ENCODE peak calls at places on chromosomes 1 and 21, in five cellular contexts. I is COLO829, M is midbrain, B is cardiac muscle cell, C is fibroblast of lung. S is an unnamed sample.

GRCh38 chr1:66546045-66546810 is 12.3 kb downstream of the SGIP1 start:
- DNase-seq in I (no peak), M (no peak), B (no peak), C (no peak), S (no peak)

GRCh38 chr1:170670751-170671628 is 7.1 kb downstream of the PRRX1 start:
- DNase-seq in I (no peak), M (peak), B (peak), C (no peak), S (peak)

GRCh38 chr1:112713466-112714312 is 1.4 kb downstream of the PPM1J start:
- DNase-seq in I (no peak), M (no peak), B (no peak), C (no peak), S (no peak)

GRCh38 chr21:39184050-39184980 is 1.1 kb upstream of the PSMG1 start:
- DNase-seq in I (no peak), M (peak), B (no peak), C (no peak), S (no peak)

GRCh38 chr1:236161230-236161629 is 18.9 kb downstream of the GPR137B start:
- DNase-seq in I (no peak), M (no peak), B (no peak), C (no peak), S (no peak)

GRCh38 chr21:41167348-41168342 is at the start of gene BACE2:
- DNase-seq in I (no peak), M (peak), B (peak), C (peak), S (peak)

GRCh38 chr1:50352428-50352827 is 70.8 kb downstream of the DMRTA2 start:
- DNase-seq in I (peak), M (no peak), B (peak), C (peak), S (no peak)

GRCh38 chr21:25999935-26000582 is 170.5 kb downstream of the APP start:
- DNase-seq in I (no peak), M (no peak), B (no peak), C (no peak), S (no peak)

GRCh38 chr1:214009613-214010550 is 22.1 kb downstream of the PROX1 start:
- DNase-seq in I (no peak), M (peak), B (no peak), C (no peak), S (no peak)

GRCh38 chr21:36706951-36707762 is 8.2 kb downstream of the SIM2 start:
- DNase-seq in I (no peak), M (no peak), B (peak), C (no peak), S (no peak)

GRCh38 chr1:184492543-184492942 is 105.7 kb downstream of the C1orf21 start:
- DNase-seq in I (no peak), M (no peak), B (no peak), C (no peak), S (no peak)

GRCh38 chr1:231964955-231965354 is 338.4 kb downstream of the DISC1 start:
- DNase-seq in I (no peak), M (no peak), B (no peak), C (no peak), S (no peak)

GRCh38 chr1:94903318-94904009 is 23.4 kb downstream of the CNN3 start:
- DNase-seq in I (no peak), M (no peak), B (no peak), C (peak), S (no peak)

GRCh38 chr21:36698160-36699025 is 522 bp upstream of the SIM2 start:
- DNase-seq in I (no peak), M (no peak), B (no peak), C (no peak), S (no peak)

GRCh38 chr1:67747667-67748066 is 62.7 kb downstream of the GADD45A start:
- DNase-seq in I (no peak), M (no peak), B (peak), C (peak), S (no peak)

GRCh38 chr1:94383966-94384408 is 34.2 kb upstream of the ABCD3 start:
- DNase-seq in I (no peak), M (no peak), B (peak), C (peak), S (no peak)

GRCh38 chr21:14542638-14543037 is 3.5 kb downstream of the SAMSN1 start:
- DNase-seq in I (no peak), M (no peak), B (no peak), C (no peak), S (no peak)

GRCh38 chr1:153697873-153698647 is 19.6 kb downstream of the NPR1 start:
- DNase-seq in I (no peak), M (no peak), B (peak), C (peak), S (peak)

GRCh38 chr1:27216466-27216865 is 18.0 kb upstream of the WDTC1 start:
- DNase-seq in I (no peak), M (no peak), B (no peak), C (no peak), S (no peak)

GRCh38 chr1:38117444-38117887 is 70.9 kb upstream of the POU3F1 start:
- DNase-seq in I (no peak), M (peak), B (no peak), C (no peak), S (no peak)

GRCh38 chr1:26785611-26786436 is 1.9 kb upstream of the PIGV start:
- DNase-seq in I (no peak), M (peak), B (peak), C (peak), S (no peak)

GRCh38 chr21:15557925-15558324 is 171.9 kb upstream of the USP25 start:
- DNase-seq in I (no peak), M (no peak), B (no peak), C (no peak), S (no peak)

GRCh38 chr1:12293416-12293815 is 63.6 kb downstream of the VPS13D start:
- DNase-seq in I (no peak), M (no peak), B (no peak), C (no peak), S (no peak)

GRCh38 chr1:94092210-94092613 is 28.7 kb downstream of the ABCA4 start:
- DNase-seq in I (no peak), M (peak), B (peak), C (peak), S (no peak)

GRCh38 chr1:36089393-36090121 is 865 bp downstream of the ADPRS start:
- DNase-seq in I (no peak), M (no peak), B (peak), C (peak), S (no peak)

GRCh38 chr21:46295996-46296752 is 10.0 kb downstream of the YBEY start:
- DNase-seq in I (no peak), M (no peak), B (peak), C (peak), S (peak)

GRCh38 chr1:20279507-20279906 is 11.2 kb upstream of the VWA5B1 start:
- DNase-seq in I (no peak), M (no peak), B (peak), C (peak), S (no peak)

GRCh38 chr1:168301664-168302320 is 21.1 kb downstream of the TBX19 start:
- DNase-seq in I (peak), M (no peak), B (peak), C (peak), S (no peak)

GRCh38 chr1:224922404-224923164 is 6.9 kb upstream of the DNAH14 start:
- DNase-seq in I (peak), M (peak), B (peak), C (peak), S (no peak)

GRCh38 chr1:24468605-24469004 is 34.0 kb upstream of the RCAN3 start:
- DNase-seq in I (no peak), M (no peak), B (no peak), C (no peak), S (no peak)

GRCh38 chr1:190436615-190437014 is 41.0 kb downstream of the BRINP3 start:
- DNase-seq in I (peak), M (no peak), B (peak), C (peak), S (no peak)

GRCh38 chr1:222657899-222658298 is 40.0 kb downstream of the MIA3 start:
- DNase-seq in I (no peak), M (no peak), B (no peak), C (no peak), S (no peak)